ENCODE peak calls at places on chromosomes 11 and 22, in seven cellular contexts. G is NB4; B is stimulated activated CD4-positive, alpha-beta T cell treated with anti-CD3 and anti-CD28 coated beads, Interleukin-12 subunit alpha, Interleukin-12 subunit beta, amount 100 ng/mL, for 48 hours; E is RWPE1; Q is GOT3; T is activated T-helper 1 cell treated with anti-CD3 and anti-CD28 coated beads, Interleukin-12 subunit alpha, Interleukin-12 subunit beta, Interleukin-2, Interleukin-4 antibody, amounts not matched to agents 30 ng/mL and 10 ng/mL and 1 ng/mL, durations not matched to agents 14 hours and 24 hours and 36 hours; M is CD4-positive, alpha-beta T cell. Y is an unnamed sample.

GRCh38 chr11:120031612-120032600 is 106.0 kb downstream of the TRIM29 start:
- DNase-seq in G (no peak), E (no peak), M (no peak), T (no peak), B (no peak), Q (no peak), Y (no peak)

GRCh38 chr22:37334859-37335818 is 52.8 kb downstream of the CYTH4 start:
- DNase-seq in M (no peak), E (no peak), T (no peak), B (no peak), G (peak), Q (no peak), Y (no peak)

GRCh38 chr11:70772950-70773349 is 374.6 kb downstream of the CTTN start:
- DNase-seq in Q (no peak), E (no peak), G (no peak), M (no peak), T (no peak), B (no peak), Y (no peak)

GRCh38 chr11:69394902-69395690 is 86.4 kb upstream of the LINC01488 start:
- DNase-seq in B (no peak), G (peak), T (no peak), M (no peak), Q (no peak), E (no peak), Y (no peak)

GRCh38 chr11:2102132-2102882 is 36.9 kb downstream of the IGF2 start:
- DNase-seq in Q (no peak), B (no peak), E (no peak), G (peak), M (no peak), T (no peak), Y (no peak)

GRCh38 chr22:44753189-44754042 is 1.0 kb downstream of the ARHGAP8 start:
- DNase-seq in G (no peak), M (no peak), Q (no peak), T (no peak), B (no peak), E (no peak), Y (peak)

GRCh38 chr11:108207683-108208060 is 14.8 kb downstream of the NPAT start:
- DNase-seq in T (no peak), Q (no peak), B (no peak), G (no peak), E (no peak), M (no peak), Y (no peak)

GRCh38 chr11:561148-562003 is 606 bp downstream of the RASSF7 start:
- DNase-seq in B (no peak), Q (no peak), T (no peak), G (peak), M (no peak), E (peak), Y (peak)

GRCh38 chr11:86802146-86802545 is 1.8 kb downstream of the PRSS23 start:
- DNase-seq in E (no peak), M (no peak), G (no peak), B (no peak), T (no peak), Q (no peak), Y (peak)

GRCh38 chr11:120137611-120138521 is at the start of gene TRIM29:
- DNase-seq in G (no peak), E (peak), B (no peak), M (no peak), T (no peak), Q (no peak), Y (peak)

GRCh38 chr11:67496113-67496512 is 9.1 kb downstream of the PITPNM1 start:
- DNase-seq in G (no peak), E (no peak), M (no peak), T (no peak), Q (no peak), B (no peak), Y (no peak)

GRCh38 chr11:1460396-1460795 is 26.2 kb downstream of the MOB2 start:
- DNase-seq in B (no peak), E (no peak), T (no peak), G (no peak), Q (no peak), M (no peak), Y (no peak)

GRCh38 chr11:46290598-46291309 is 13.3 kb downstream of the CREB3L1 start:
- DNase-seq in G (peak), M (no peak), Q (peak), T (no peak), B (no peak), E (no peak), Y (no peak)

GRCh38 chr22:24088796-24089195 is 77.7 kb downstream of the CABIN1 start:
- DNase-seq in Q (no peak), E (no peak), B (no peak), T (no peak), M (no peak), G (no peak), Y (no peak)

GRCh38 chr11:84227970-84228369 is 941.8 kb upstream of the CCDC90B start:
- DNase-seq in Q (no peak), G (no peak), E (no peak), B (no peak), T (no peak), M (no peak), Y (no peak)

GRCh38 chr11:73961321-73961720 is 10.5 kb downstream of the DNAJB13 start:
- DNase-seq in M (no peak), B (no peak), Q (no peak), E (no peak), G (no peak), T (no peak), Y (no peak)

GRCh38 chr11:113370634-113371033 is 16.9 kb upstream of the ANKK1 start:
- DNase-seq in G (no peak), T (no peak), M (no peak), B (no peak), Q (no peak), E (no peak), Y (no peak)

GRCh38 chr11:64246874-64247728 is at the start of gene PPP1R14B:
- DNase-seq in T (peak), B (peak), G (peak), Q (peak), M (peak), E (peak), Y (peak)

GRCh38 chr11:46381046-46381835 is at the start of gene MDK:
- DNase-seq in B (no peak), E (no peak), G (peak), M (no peak), Q (no peak), T (no peak), Y (no peak)

GRCh38 chr11:125356736-125357292 is 139.3 kb downstream of the FEZ1 start:
- DNase-seq in B (no peak), M (no peak), Q (no peak), E (no peak), T (no peak), G (no peak), Y (no peak)

GRCh38 chr11:106076421-106076922 is 675 bp downstream of the KBTBD3 start:
- DNase-seq in B (no peak), M (no peak), E (peak), Q (no peak), G (no peak), T (no peak), Y (no peak)